ENCODE peak calls at places on chromosomes 5 and 9, in five cellular contexts. T, I, H, G and V are unnamed samples. For H3K4me1, the result is how much of the 10 kb centered on the place peaks cover.

GRCh38 chr9:129231022-129231739 is 53.1 kb upstream of the IER5L start:
- DNase-seq in T (no peak), I (no peak), H (no peak), G (no peak), V (no peak)

GRCh38 chr5:55220433-55221185 is 6.5 kb downstream of the MCIDAS start:
- DNase-seq in T (no peak), I (peak), H (no peak), G (no peak), V (no peak)

GRCh38 chr5:132483101-132483500 is 7.5 kb downstream of the IRF1 start:
- DNase-seq in T (peak), I (peak), H (peak), G (no peak), V (no peak)

GRCh38 chr5:175531361-175531760 is 53.0 kb downstream of the SFXN1 start:
- DNase-seq in T (no peak), I (no peak), H (no peak), G (no peak), V (no peak)

GRCh38 chr5:87755378-87755777 is 342.6 kb upstream of the CCNH start:
- DNase-seq in T (no peak), I (no peak), H (no peak), G (no peak), V (no peak)

GRCh38 chr9:18496586-18496985 is 22.6 kb downstream of the ADAMTSL1 start:
- DNase-seq in T (no peak), I (no peak), H (no peak), G (no peak), V (no peak)

GRCh38 chr5:133612021-133612860 is at the start of gene FSTL4:
- DNase-seq in T (no peak), I (peak), H (no peak), G (no peak), V (no peak)

GRCh38 chr5:119031047-119031886 is 39.6 kb upstream of the DMXL1 start:
- DNase-seq in T (no peak), I (no peak), H (no peak), G (no peak), V (no peak)

GRCh38 chr5:146965781-146966659 is 87.5 kb upstream of the PPP2R2B start:
- DNase-seq in T (no peak), I (peak), H (peak), G (peak), V (peak)

GRCh38 chr9:126329476-126330275 is 3.0 kb downstream of the MVB12B start:
- DNase-seq in T (no peak), I (peak), H (no peak), G (no peak), V (no peak)

GRCh38 chr9:38066167-38066906 is 2.7 kb downstream of the SHB start:
- DNase-seq in T (no peak), I (no peak), H (peak), G (no peak), V (no peak)

GRCh38 chr5:87243161-87243877 is 24.4 kb upstream of the RASA1 start:
- DNase-seq in T (no peak), I (no peak), H (no peak), G (no peak), V (peak)

GRCh38 chr9:109974143-109974917 is 194.3 kb downstream of the PALM2AKAP2 start:
- DNase-seq in T (no peak), I (peak), H (no peak), G (no peak), V (no peak)

GRCh38 chr5:16812911-16813310 is 123.2 kb downstream of the MYO10 start:
- DNase-seq in T (peak), I (peak), H (no peak), G (no peak), V (no peak)

GRCh38 chr9:3809724-3810123 is 283.9 kb upstream of the RFX3 start:
- DNase-seq in T (no peak), I (no peak), H (no peak), G (no peak), V (no peak)

GRCh38 chr9:76657265-76657664 is 107.0 kb upstream of the PCA3 start:
- DNase-seq in T (no peak), I (no peak), H (no peak), G (no peak), V (no peak)

GRCh38 chr5:14218011-14218410 is 74.9 kb downstream of the TRIO start:
- DNase-seq in T (no peak), I (no peak), H (no peak), G (no peak), V (no peak)
- H3K27ac ChIP-seq in T (no peak), I (peak), H (no peak), G (no peak), V (no peak)

GRCh38 chr5:125274938-125275759 is 528.7 kb upstream of the ZNF608 start:
- DNase-seq in T (no peak), I (no peak), H (no peak), G (no peak), V (no peak)
- H3K4me1 ChIP-seq in T (under half), I (under half), H (under half), G (under half), V (under half)

DNA sequence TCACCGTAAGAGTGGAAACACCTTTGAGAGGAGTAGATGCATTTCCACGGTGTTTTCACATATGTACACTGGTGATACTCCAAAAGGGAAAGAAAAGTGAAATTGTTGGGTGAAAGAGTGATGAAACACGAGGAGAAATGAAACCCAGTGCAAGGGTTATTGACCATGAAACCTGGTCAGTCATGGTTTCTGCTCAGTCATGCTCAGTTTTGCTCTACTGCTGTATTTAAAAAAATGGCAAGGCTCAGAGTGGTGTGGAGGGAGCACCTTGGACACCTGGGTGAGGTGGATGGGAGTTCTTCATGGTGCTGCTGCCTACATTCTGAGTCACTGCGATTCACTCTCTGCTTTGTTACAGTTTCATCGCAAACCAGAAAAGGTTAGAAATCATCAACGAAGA is 32.3 kb downstream of the NTRK2 start:
- DNase-seq in T (no peak), I (no peak), H (no peak), G (no peak), V (no peak)
- TF ChIP-seq EP300 in T (no peak), I (no peak), H (no peak), G (no peak), V (no peak)

GRCh38 chr9:133361507-133362092 is 5.2 kb downstream of the SURF2 start:
- DNase-seq in T (no peak), I (no peak), H (no peak), G (no peak), V (no peak)

GRCh38 chr9:133360400-133361393 is 4.3 kb downstream of the SURF2 start:
- DNase-seq in T (no peak), I (no peak), H (no peak), G (no peak), V (no peak)

GRCh38 chr9:133366435-133366834 is 9.4 kb downstream of the SURF4 start:
- DNase-seq in T (no peak), I (no peak), H (no peak), G (no peak), V (no peak)

GRCh38 chr9:133359420-133360175 is 3.2 kb downstream of the SURF2 start:
- DNase-seq in T (no peak), I (no peak), H (peak), G (peak), V (no peak)

DNA sequence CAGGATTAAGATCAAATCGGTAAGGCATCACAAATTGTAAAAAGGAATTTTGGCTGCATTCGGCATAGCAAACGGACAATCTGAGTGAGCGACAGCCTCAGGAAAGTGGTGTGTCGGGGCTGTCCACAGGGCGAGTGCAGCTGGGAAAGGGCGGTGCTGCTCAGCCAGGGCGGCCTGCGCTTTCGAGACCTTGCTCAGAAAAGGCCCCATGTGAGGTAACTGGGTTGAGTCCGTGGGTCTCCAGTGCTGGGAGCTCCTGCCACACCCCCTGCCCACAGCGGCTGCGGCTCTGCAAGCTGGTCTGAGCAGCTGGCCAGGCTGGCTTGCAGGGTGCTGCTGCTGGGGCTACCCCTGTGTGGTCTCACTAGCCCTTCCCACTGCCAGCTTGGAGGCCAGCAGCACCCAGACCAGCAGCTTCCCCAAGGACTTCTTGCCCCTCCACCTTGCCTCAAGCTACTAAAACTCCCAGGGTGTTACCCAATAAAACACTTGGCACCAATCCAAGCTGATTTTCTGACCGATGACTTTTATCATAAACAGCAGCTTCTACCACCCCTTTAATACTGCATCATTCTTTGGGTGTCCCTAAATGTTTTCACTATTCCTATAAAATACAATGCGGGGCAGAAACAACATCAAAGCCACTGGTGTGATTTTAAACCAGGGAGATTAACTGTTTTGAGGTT is 6.2 kb downstream of the SURF2 start:
- DNase-seq in T (no peak), I (no peak), H (no peak), G (no peak), V (no peak)
- H3K27ac ChIP-seq in T (no peak), I (no peak), H (no peak), G (no peak), V (no peak)

DNA sequence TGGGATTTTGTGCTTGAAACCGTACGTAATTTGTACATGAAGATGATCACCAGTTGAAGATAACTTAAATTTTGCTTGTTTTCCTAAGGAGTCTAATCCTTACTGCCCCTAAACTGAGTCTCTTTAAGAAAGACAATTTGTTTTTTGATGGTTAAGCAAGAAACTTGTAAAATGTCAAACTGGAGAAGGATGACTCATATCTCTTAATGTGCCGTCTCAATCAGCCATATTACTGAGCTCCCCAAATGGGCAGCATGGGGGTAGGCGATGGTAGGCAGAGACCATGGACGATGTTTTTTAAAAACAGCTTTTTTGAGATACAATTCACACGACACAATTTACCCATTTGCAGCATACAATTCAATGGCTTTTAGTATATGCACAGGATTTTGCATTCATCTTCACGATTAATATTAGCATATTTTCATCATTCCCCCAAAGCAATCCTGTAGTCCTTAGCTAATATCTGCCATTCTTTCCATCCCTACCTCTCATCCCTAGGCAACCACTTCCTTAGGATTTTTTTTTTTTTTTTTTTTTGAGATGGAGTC is 14.3 kb downstream of the ARHGAP26 start:
- DNase-seq in T (no peak), I (no peak), H (no peak), G (no peak), V (no peak)
- H3K4me1 ChIP-seq in T (under half), I (under half), H (under half), G (under half), V (under half)

DNA sequence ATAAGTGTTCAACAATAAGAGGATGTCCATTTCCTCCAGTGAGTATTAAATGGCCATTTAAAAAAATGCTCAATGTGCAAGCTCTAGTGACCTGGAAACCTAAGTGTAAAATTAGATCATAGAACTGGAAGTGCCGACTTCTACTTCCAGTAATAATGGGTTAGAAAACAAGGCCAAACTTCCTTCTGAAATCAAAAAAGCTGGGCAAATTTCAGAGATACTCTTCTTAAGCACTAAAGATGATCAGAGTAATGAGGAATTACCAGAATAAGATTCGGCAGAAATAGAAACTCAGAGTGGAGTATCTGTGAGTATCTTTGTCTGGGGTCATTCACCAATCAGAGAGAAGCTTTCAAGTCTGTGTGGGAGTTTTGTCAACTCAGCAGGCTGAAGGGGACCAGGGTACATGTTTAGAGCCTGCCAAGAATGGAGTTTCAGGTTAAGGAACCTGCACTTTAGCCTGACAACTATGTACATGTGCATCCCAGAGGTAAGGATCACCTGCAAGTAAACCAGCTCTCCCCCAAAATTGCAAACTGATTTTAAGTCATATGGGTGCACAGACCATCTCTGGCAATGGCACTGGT is 17.1 kb downstream of the FCN2 start:
- DNase-seq in T (no peak), I (no peak), H (no peak), G (no peak), V (no peak)
- TF ChIP-seq EP300 in T (no peak), I (no peak), H (no peak), G (no peak), V (peak)